ENCODE peak calls at places on chromosomes 13 and 19, in four cellular contexts. R, C, M and J are unnamed samples.

GRCh38 chr19:57302020-57302465 is 18.2 kb upstream of the ZNF543 start:
- DNase-seq in R (peak), C (peak), M (peak), J (peak)

GRCh38 chr13:98476538-98476966 is 100.4 kb downstream of the STK24 start:
- DNase-seq in M (peak), C (peak), R (peak), J (peak)

GRCh38 chr19:8017808-8018207 is 12.4 kb upstream of the ELAVL1 start:
- DNase-seq in M (no peak), C (no peak), R (no peak), J (no peak)

GRCh38 chr13:19810151-19810550 is 27.4 kb upstream of the PSPC1 start:
- DNase-seq in R (no peak), C (no peak), M (no peak), J (no peak)

GRCh38 chr19:45218426-45218825 is 26.8 kb downstream of the EXOC3L2 start:
- DNase-seq in M (no peak), R (no peak), C (no peak), J (no peak)

GRCh38 chr19:54470991-54471782 is 1.9 kb downstream of the CDC42EP5 start:
- DNase-seq in C (no peak), M (no peak), R (no peak), J (no peak)

GRCh38 chr13:40102854-40103253 is 447.4 kb downstream of the COG6 start:
- DNase-seq in R (peak), M (peak), C (no peak), J (peak)

GRCh38 chr13:102846261-102847015 is 606 bp downstream of the ERCC5 start:
- DNase-seq in M (peak), R (peak), C (no peak), J (peak)

GRCh38 chr19:6233827-6234511 is 45.8 kb downstream of the MLLT1 start:
- DNase-seq in M (peak), R (no peak), C (no peak), J (peak)

GRCh38 chr13:32256243-32256642 is 58.9 kb downstream of the ZAR1L start:
- DNase-seq in C (no peak), M (no peak), R (no peak), J (no peak)

GRCh38 chr13:52884429-52884828 is 36.0 kb upstream of the PCDH8 start:
- DNase-seq in R (no peak), C (no peak), M (no peak), J (no peak)

GRCh38 chr19:43483281-43483680 is 17.9 kb upstream of the LYPD3 start:
- DNase-seq in M (no peak), C (no peak), R (no peak), J (no peak)

GRCh38 chr19:41325947-41326706 is 16.2 kb downstream of the CCDC97 start:
- DNase-seq in R (peak), M (peak), C (peak), J (peak)

GRCh38 chr19:8180018-8180417 is 29.2 kb upstream of the CERS4 start:
- DNase-seq in R (no peak), C (no peak), M (no peak), J (no peak)

GRCh38 chr13:67421475-67421874 is 191.3 kb upstream of the PCDH9 start:
- DNase-seq in M (no peak), R (no peak), C (no peak), J (no peak)

GRCh38 chr13:113491982-113492381 is 1.5 kb upstream of the DCUN1D2 start:
- DNase-seq in M (no peak), R (no peak), C (no peak), J (no peak)

GRCh38 chr13:113491418-113491883 is 940 bp upstream of the DCUN1D2 start:
- DNase-seq in C (no peak), M (peak), R (peak), J (no peak)

GRCh38 chr13:113493315-113493951 is 2.9 kb upstream of the DCUN1D2 start:
- DNase-seq in R (peak), M (peak), C (peak), J (peak)

GRCh38 chr13:113497217-113497616 is 6.7 kb upstream of the DCUN1D2 start:
- DNase-seq in M (no peak), C (no peak), R (peak), J (no peak)

GRCh38 chr13:113495494-113496251 is 5.2 kb upstream of the DCUN1D2 start:
- DNase-seq in M (no peak), C (no peak), R (peak), J (no peak)
- H3K4me3 ChIP-seq in M (no peak), C (peak), R (no peak), J (no peak)

GRCh38 chr19:29671393-29672076 is 6.3 kb downstream of the PLEKHF1 start:
- DNase-seq in C (no peak), R (no peak), M (no peak), J (peak)
- TF ChIP-seq CTCF in C (no peak), R (no peak), M (peak), J (peak)

GRCh38 chr19:28420731-28421550 is 792.0 kb downstream of the UQCRFS1 start:
- DNase-seq in M (no peak), C (no peak), R (no peak), J (no peak)
- H3K4me3 ChIP-seq in M (no peak), C (no peak), R (no peak), J (no peak)

GRCh38 chr19:47813304-47813994 is 8.3 kb upstream of the CRX start:
- DNase-seq in C (no peak), R (peak), M (peak), J (peak)
- TF ChIP-seq CTCF in C (peak), R (peak), M (peak), J (peak)

GRCh38 chr19:30421571-30421970 is 49.4 kb downstream of the ZNF536 start:
- DNase-seq in C (no peak), R (no peak), M (no peak), J (no peak)
- H3K4me3 ChIP-seq in C (no peak), R (no peak), M (no peak), J (no peak)

GRCh38 chr19:47819841-47820244 is 1.9 kb upstream of the CRX start:
- DNase-seq in R (no peak), C (no peak), M (no peak), J (no peak)

GRCh38 chr19:47813995-47814328 is 7.8 kb upstream of the CRX start:
- DNase-seq in M (no peak), R (no peak), C (no peak), J (no peak)
- TF ChIP-seq CTCF in M (no peak), R (no peak), C (no peak), J (no peak)

GRCh38 chr19:1675633-1676350 is 23.4 kb upstream of the TCF3 start:
- DNase-seq in C (no peak), M (no peak), R (no peak), J (no peak)
- H3K4me3 ChIP-seq in C (no peak), M (no peak), R (no peak), J (no peak)

DNA sequence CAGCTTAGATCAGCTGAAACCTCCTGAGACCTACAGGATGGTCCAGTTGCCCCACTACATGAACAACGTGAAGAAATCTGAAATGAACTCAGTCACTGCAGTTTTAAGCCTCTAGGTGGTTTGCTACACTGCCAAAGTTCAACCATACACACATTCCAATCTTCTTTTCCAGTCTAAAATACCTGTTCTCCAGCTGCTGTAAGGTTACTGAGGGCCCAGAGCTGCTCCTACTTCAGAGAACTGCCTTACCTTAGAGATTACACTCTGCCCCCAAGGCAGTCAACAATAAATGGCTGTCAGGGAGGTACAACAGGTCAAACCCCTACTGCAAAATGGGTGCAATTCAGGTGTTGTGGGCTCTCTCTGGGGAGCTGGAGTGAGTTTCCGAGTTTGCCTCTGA is 154.1 kb upstream of the MIR17HG start:
- DNase-seq in R (no peak), C (no peak), M (no peak), J (no peak)
- TF ChIP-seq CTCF in R (no peak), C (no peak), M (no peak), J (no peak)